ENCODE peak calls at places on chromosome 20, in nine cellular contexts. V, Q, P, F, N, M, L, O and S are unnamed samples.

GRCh38 chr20:13856356-13856755 is 71.5 kb downstream of the NDUFAF5 start:
- DNase-seq in V (no peak), Q (peak; percentile 59), P (no peak), F (peak; percentile 56), N (no peak), M (no peak), L (no peak), O (no peak), S (no peak)

GRCh38 chr20:25632940-25633790 is 9.4 kb upstream of the NANP start:
- DNase-seq in V (no peak), Q (no peak), P (no peak), F (no peak), N (no peak), M (no peak), L (no peak), O (no peak), S (no peak)

GRCh38 chr20:2168946-2169345 is 67.3 kb downstream of the STK35 start:
- DNase-seq in V (no peak), Q (no peak), P (no peak), F (no peak), N (no peak), M (no peak), L (no peak), O (peak; percentile 13), S (no peak)

GRCh38 chr20:49149281-49150045 is 38.7 kb downstream of the STAU1 start:
- DNase-seq in V (no peak), Q (no peak), P (no peak), F (no peak), N (no peak), M (no peak), L (no peak), O (no peak), S (no peak)

GRCh38 chr20:41616228-41616627 is 1.9 kb downstream of the CHD6 start:
- DNase-seq in V (no peak), Q (no peak), P (no peak), F (no peak), N (no peak), M (no peak), L (no peak), O (no peak), S (no peak)

GRCh38 chr20:3414122-3414521 is 6.7 kb upstream of the DNAAF9 start:
- DNase-seq in V (no peak), Q (no peak), P (no peak), F (no peak), N (no peak), M (no peak), L (no peak), O (no peak), S (no peak)

GRCh38 chr20:54499111-54499510 is 23.7 kb downstream of the DOK5 start:
- DNase-seq in V (no peak), Q (no peak), P (no peak), F (no peak), N (no peak), M (no peak), L (no peak), O (no peak), S (no peak)

GRCh38 chr20:49483706-49484101 is 1.2 kb upstream of the KCNB1 start:
- DNase-seq in V (no peak), Q (no peak), P (no peak), F (no peak), N (peak; percentile 21), M (peak; percentile 31), L (no peak), O (no peak), S (peak; percentile 51)

GRCh38 chr20:51767867-51768758 is at the start of gene ATP9A:
- DNase-seq in V (peak; percentile 22), Q (no peak), P (peak; percentile 51), F (peak; percentile 30), N (peak; percentile 21), M (no peak), L (peak; percentile 38), O (peak; percentile 45), S (peak; percentile 72)

GRCh38 chr20:50438986-50439407 is 71.2 kb upstream of the PTPN1 start:
- DNase-seq in V (peak; percentile 68), Q (no peak), P (no peak), F (peak; percentile 62), N (peak; percentile 61), M (no peak), L (no peak), O (no peak), S (no peak)

GRCh38 chr20:55353206-55353605 is 652.1 kb downstream of the CBLN4 start:
- DNase-seq in V (no peak), Q (no peak), P (no peak), F (no peak), N (no peak), M (no peak), L (no peak), O (no peak), S (no peak)

GRCh38 chr20:53606364-53606985 is 12.8 kb upstream of the ZNF217 start:
- DNase-seq in V (peak; percentile 83), Q (no peak), P (no peak), F (no peak), N (no peak), M (no peak), L (no peak), O (peak; percentile 27), S (no peak)

GRCh38 chr20:20024942-20025341 is 7.8 kb downstream of the NAA20 start:
- DNase-seq in V (peak; percentile 63), Q (no peak), P (no peak), F (peak; percentile 59), N (no peak), M (no peak), L (no peak), O (no peak), S (peak; percentile 15)

GRCh38 chr20:25600632-25601031 is 15.3 kb upstream of the NINL start:
- DNase-seq in V (peak; percentile 31), Q (no peak), P (no peak), F (no peak), N (peak; percentile 4), M (no peak), L (no peak), O (no peak), S (no peak)

GRCh38 chr20:62219992-62220665 is at the start of gene HRH3:
- DNase-seq in V (no peak), Q (peak; percentile 45), P (peak; percentile 72), F (peak; percentile 60), N (peak; percentile 36), M (peak; percentile 78), L (peak; percentile 79), O (peak; percentile 53), S (peak; percentile 87)

GRCh38 chr20:13677241-13677640 is 38.5 kb upstream of the TASP1 start:
- DNase-seq in V (no peak), Q (no peak), P (no peak), F (no peak), N (no peak), M (no peak), L (no peak), O (no peak), S (peak; percentile 20)

GRCh38 chr20:57313230-57313629 is 16.4 kb upstream of the SPO11 start:
- DNase-seq in V (no peak), Q (no peak), P (no peak), F (no peak), N (no peak), M (no peak), L (no peak), O (no peak), S (no peak)

GRCh38 chr20:41249781-41250281 is 67.7 kb downstream of the ZHX3 start:
- DNase-seq in V (peak; percentile 25), Q (peak; percentile 74), P (peak; percentile 61), F (peak; percentile 90), N (peak; percentile 84), M (peak; percentile 48), L (peak; percentile 58), O (no peak), S (peak; percentile 64)

GRCh38 chr20:11867286-11867921 is 50.3 kb upstream of the BTBD3 start:
- DNase-seq in V (no peak), Q (no peak), P (no peak), F (no peak), N (no peak), M (no peak), L (no peak), O (no peak), S (no peak)

GRCh38 chr20:64149809-64150560 is 14.3 kb upstream of the MYT1 start:
- DNase-seq in V (no peak), Q (no peak), P (no peak), F (no peak), N (no peak), M (no peak), L (no peak), O (no peak), S (no peak)

GRCh38 chr20:44552950-44553908 is 29.1 kb upstream of the PKIG start:
- DNase-seq in V (peak; percentile 90), Q (no peak), P (no peak), F (no peak), N (no peak), M (no peak), L (no peak), O (no peak), S (peak; percentile 18)

GRCh38 chr20:55437778-55438417 is 567.4 kb downstream of the CBLN4 start:
- DNase-seq in V (no peak), Q (no peak), P (no peak), F (no peak), N (no peak), M (no peak), L (no peak), O (no peak), S (peak; percentile 15)

GRCh38 chr20:32830437-32830836 is 10.7 kb downstream of the MAPRE1 start:
- DNase-seq in V (no peak), Q (peak; percentile 16), P (no peak), F (no peak), N (no peak), M (no peak), L (no peak), O (no peak), S (no peak)

GRCh38 chr20:40563296-40563950 is 125.6 kb downstream of the MAFB start:
- DNase-seq in V (peak; percentile 66), Q (no peak), P (no peak), F (no peak), N (no peak), M (no peak), L (no peak), O (peak; percentile 71), S (peak; percentile 50)

GRCh38 chr20:36270744-36271638 is 34.7 kb downstream of the AAR2 start:
- DNase-seq in V (no peak), Q (no peak), P (peak; percentile 27), F (peak; percentile 45), N (no peak), M (no peak), L (peak; percentile 40), O (no peak), S (peak; percentile 43)